ENCODE peak calls at places on chromosomes 7 and 10, in five cellular contexts. F, R, G, V and M are unnamed samples.

GRCh38 chr10:16984242-16984641 is 145.4 kb downstream of the CUBN start:
- DNase-seq in F (no peak), G (no peak), V (no peak), R (no peak), M (no peak)

GRCh38 chr7:24963218-24963617 is 16.8 kb downstream of the OSBPL3 start:
- DNase-seq in R (peak; percentile 58), G (peak; percentile 68), V (peak; percentile 46), F (no peak), M (no peak)

GRCh38 chr10:120607710-120608703 is 151.0 kb downstream of the PLPP4 start:
- DNase-seq in R (no peak), F (no peak), V (peak; percentile 18), G (no peak), M (no peak)

GRCh38 chr7:92614586-92615237 is 24.5 kb upstream of the FAM133B start:
- DNase-seq in V (no peak), G (peak; percentile 35), F (no peak), R (no peak), M (no peak)

GRCh38 chr10:112732277-112732891 is 217.7 kb upstream of the TCF7L2 start:
- DNase-seq in R (no peak), G (no peak), V (peak; percentile 11), F (no peak), M (peak; percentile 77)

GRCh38 chr10:77456414-77456813 is 181.2 kb downstream of the KCNMA1 start:
- DNase-seq in G (peak; percentile 13), R (no peak), F (no peak), V (no peak), M (peak; percentile 46)

GRCh38 chr10:96585726-96586418 is 940 bp downstream of the TM9SF3 start:
- DNase-seq in R (peak; percentile 42), G (peak; percentile 21), V (peak; percentile 14), F (peak; percentile 41), M (no peak)

GRCh38 chr10:45118929-45119328 is 118.2 kb downstream of the ZNF22 start:
- DNase-seq in R (no peak), F (no peak), V (no peak), G (no peak), M (no peak)

GRCh38 chr7:46534593-46535271 is 613.7 kb upstream of the IGFBP3 start:
- DNase-seq in F (no peak), R (no peak), G (peak; percentile 55), V (no peak), M (no peak)